ENCODE peak calls at places on chromosome 14, in ten cellular contexts. N is osteocyte; Y is HT1080; B is stimulated activated CD4-positive, alpha-beta T cell treated with anti-CD3 and anti-CD28 coated beads, TNF-alpha, amount 100 ng/mL, for 48 hours; W is neuronal stem cell; S is hypothalamus; A is uterus; C is hepatocyte; V is brain microvascular endothelial cell; Q is activated CD4-positive, CD25-positive, alpha-beta regulatory T cell treated with anti-CD3 and anti-CD28 coated beads, Interleukin-2, amount 50 U/mL, for 16 hours. H is an unnamed sample.

GRCh38 chr14:75803768-75804167 is 142.7 kb downstream of the TTLL5 start:
- DNase-seq in N (no peak), Y (no peak), B (no peak), W (peak; percentile 53), S (no peak), A (no peak), C (peak; percentile 11), V (no peak), Q (no peak), H (no peak)

GRCh38 chr14:76373456-76373855 is 2.5 kb upstream of the ESRRB start:
- DNase-seq in N (no peak), Y (no peak), B (no peak), W (no peak), S (no peak), A (no peak), C (no peak), V (no peak), Q (no peak), H (no peak)

GRCh38 chr14:86574026-86574777 is 1044.3 kb downstream of the FLRT2 start:
- DNase-seq in N (no peak), Y (peak; percentile 70), B (no peak), W (no peak), S (no peak), A (no peak), C (no peak), V (peak; percentile 38), Q (no peak), H (no peak)

GRCh38 chr14:85487215-85487614 is 42.7 kb upstream of the FLRT2 start:
- DNase-seq in N (no peak), Y (no peak), B (no peak), W (no peak), S (no peak), A (no peak), C (no peak), V (no peak), Q (no peak), H (no peak)

GRCh38 chr14:53952533-53952932 is 4.1 kb downstream of the BMP4 start:
- DNase-seq in N (no peak), Y (no peak), B (no peak), W (no peak), S (no peak), A (no peak), C (peak; percentile 26), V (no peak), Q (no peak), H (no peak)

GRCh38 chr14:82595466-82595865 is 1061.8 kb upstream of the SEL1L start:
- DNase-seq in N (no peak), Y (no peak), B (no peak), W (no peak), S (no peak), A (no peak), C (no peak), V (no peak), Q (no peak), H (no peak)

GRCh38 chr14:21168055-21168454 is 12.2 kb upstream of the OR5AU1 start:
- DNase-seq in N (no peak), Y (peak; percentile 80), B (no peak), W (no peak), S (no peak), A (no peak), C (no peak), V (no peak), Q (no peak), H (no peak)

GRCh38 chr14:84825481-84825880 is 704.5 kb upstream of the FLRT2 start:
- DNase-seq in N (no peak), Y (peak; percentile 75), B (no peak), W (no peak), S (no peak), A (no peak), C (no peak), V (peak; percentile 24), Q (no peak), H (no peak)

GRCh38 chr14:95340201-95340697 is 20.5 kb upstream of the CLMN start:
- DNase-seq in N (no peak), Y (peak; percentile 37), B (no peak), W (no peak), S (no peak), A (no peak), C (peak; percentile 26), V (no peak), Q (no peak), H (no peak)

GRCh38 chr14:87097021-87097420 is 896.0 kb downstream of the GALC start:
- DNase-seq in N (no peak), Y (peak; percentile 44), B (no peak), W (no peak), S (no peak), A (no peak), C (no peak), V (peak; percentile 0), Q (no peak), H (no peak)